ENCODE peak calls at places on chromosome 16, in seven cellular contexts. O is ascending aorta; G is CD8-positive, alpha-beta memory T cell; S is SK-N-SH; A is lower lobe of right lung; B is K562; H is body of pancreas. V is an unnamed sample. For H3K9me3 and H3K4me1, the result is how much of the 10 kb centered on the place peaks cover.

GRCh38 chr16:364091-364490 is 6.2 kb downstream of the MRPL28 start:
- DNase-seq in A (no peak), G (no peak), H (no peak), O (no peak), S (peak), B (no peak), V (no peak)

GRCh38 chr16:79053577-79053976 is 547.0 kb downstream of the MAF start:
- DNase-seq in B (no peak), A (no peak), G (no peak), S (no peak), O (no peak), H (no peak), V (no peak)

GRCh38 chr16:58264961-58265479 is 29.8 kb downstream of the PRSS54 start:
- DNase-seq in O (no peak), G (no peak), B (peak), H (no peak), A (no peak), S (peak), V (no peak)

GRCh38 chr16:87658564-87659225 is 56.4 kb downstream of the JPH3 start:
- DNase-seq in H (no peak), B (no peak), G (no peak), S (no peak), O (no peak), A (no peak), V (no peak)

GRCh38 chr16:47965439-47965838 is 190.4 kb downstream of the ABCC12 start:
- DNase-seq in O (no peak), H (no peak), G (no peak), A (no peak), S (no peak), B (no peak), V (no peak)

GRCh38 chr16:84647830-84648594 is at the start of gene KLHL36:
- DNase-seq in A (peak), H (peak), S (peak), G (peak), B (peak), O (no peak), V (peak)

GRCh38 chr16:15518412-15519351 is 84.3 kb downstream of the BMERB1 start:
- DNase-seq in H (peak), O (no peak), A (no peak), S (no peak), B (no peak), G (no peak), V (peak)

GRCh38 chr16:72788269-72788809 is 259.6 kb downstream of the ZFHX3 start:
- DNase-seq in A (peak), H (no peak), O (no peak), S (no peak), B (no peak), G (peak), V (no peak)

GRCh38 chr16:58127634-58128033 is 1.5 kb downstream of the CFAP20 start:
- DNase-seq in O (no peak), G (peak), B (no peak), H (no peak), A (no peak), S (no peak), V (no peak)

GRCh38 chr16:17273142-17273561 is 197.6 kb downstream of the XYLT1 start:
- DNase-seq in A (no peak), S (no peak), G (no peak), H (no peak), B (no peak), O (no peak), V (no peak)

GRCh38 chr16:11142951-11143740 is 112.9 kb downstream of the SOCS1 start:
- DNase-seq in H (no peak), B (no peak), A (no peak), O (no peak), G (no peak), S (no peak), V (no peak)

GRCh38 chr16:57266531-57267268 is 17.8 kb downstream of the PLLP start:
- DNase-seq in A (no peak), H (peak), S (peak), O (no peak), G (peak), B (peak), V (no peak)

GRCh38 chr16:66036775-66037715 is 329.4 kb upstream of the CDH5 start:
- DNase-seq in S (no peak), G (no peak), O (no peak), B (no peak), A (no peak), H (no peak), V (no peak)

GRCh38 chr16:84109598-84110325 is 7.0 kb downstream of the MBTPS1 start:
- DNase-seq in G (no peak), S (no peak), A (no peak), H (no peak), O (no peak), B (no peak), V (no peak)

GRCh38 chr16:18969050-18969854 is 14.5 kb upstream of the TMC7 start:
- DNase-seq in S (peak), H (peak), A (peak), O (peak), G (peak), B (peak), V (peak)

GRCh38 chr16:69477546-69477945 is 53.1 kb downstream of the CYB5B start:
- DNase-seq in B (no peak), S (no peak), O (no peak), H (no peak), A (no peak), G (no peak), V (no peak)

GRCh38 chr16:89256651-89257254 is 39.2 kb downstream of the ZNF778 start:
- DNase-seq in G (peak), H (peak), O (no peak), S (peak), B (no peak), A (peak), V (peak)

GRCh38 chr16:59604331-59604730 is 870.2 kb upstream of the GOT2 start:
- DNase-seq in A (no peak), G (no peak), B (no peak), H (no peak), S (no peak), O (no peak), V (no peak)

GRCh38 chr16:19746561-19746960 is 28.5 kb downstream of the IQCK start:
- DNase-seq in S (peak), B (no peak), G (no peak), H (no peak), A (no peak), O (no peak), V (no peak)

DNA sequence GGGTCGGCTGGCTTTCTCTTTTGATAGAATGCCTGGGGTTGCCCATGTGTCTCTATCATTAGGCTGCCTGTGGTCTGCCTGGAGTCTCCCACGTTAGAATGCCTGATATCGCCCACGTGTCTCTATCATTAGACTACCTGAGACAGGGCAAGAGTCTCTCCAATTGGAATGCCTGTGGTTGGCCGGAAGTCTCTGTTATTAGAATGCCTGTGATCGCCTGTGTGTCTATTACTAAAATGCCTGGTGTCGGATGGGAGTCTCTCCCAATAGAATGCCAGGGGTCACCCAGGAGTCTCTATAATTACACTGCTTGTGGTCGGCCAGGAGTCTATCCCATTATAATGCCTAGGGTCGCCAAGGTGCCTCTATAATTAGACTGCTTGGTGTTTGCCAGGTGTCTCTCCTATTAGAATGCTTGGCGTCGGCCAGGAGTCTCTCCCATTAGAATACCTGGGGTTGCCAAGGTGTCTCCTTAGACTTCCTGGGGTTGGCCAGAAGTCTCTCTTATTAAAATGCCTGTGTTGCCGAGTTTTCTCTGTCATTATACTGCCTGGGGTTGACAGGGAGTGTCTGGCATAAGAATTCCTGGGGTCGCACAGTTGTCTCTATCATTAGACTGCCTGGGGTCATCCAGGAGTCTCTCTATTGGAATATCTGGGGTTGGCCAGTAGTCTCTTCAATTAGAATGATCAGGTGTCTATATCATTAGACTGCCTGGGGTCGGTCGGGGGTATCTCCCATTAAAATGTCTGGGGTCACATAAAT is 2272.8 kb downstream of the TP53TG3F start:
- DNase-seq in H (no peak), G (no peak), A (no peak), O (no peak), B (no peak), S (no peak), V (no peak)
- H3K9me3 ChIP-seq in H (under half), G (under half), A (under half), O (under half), B (under half), S (under half), V (under half)

DNA sequence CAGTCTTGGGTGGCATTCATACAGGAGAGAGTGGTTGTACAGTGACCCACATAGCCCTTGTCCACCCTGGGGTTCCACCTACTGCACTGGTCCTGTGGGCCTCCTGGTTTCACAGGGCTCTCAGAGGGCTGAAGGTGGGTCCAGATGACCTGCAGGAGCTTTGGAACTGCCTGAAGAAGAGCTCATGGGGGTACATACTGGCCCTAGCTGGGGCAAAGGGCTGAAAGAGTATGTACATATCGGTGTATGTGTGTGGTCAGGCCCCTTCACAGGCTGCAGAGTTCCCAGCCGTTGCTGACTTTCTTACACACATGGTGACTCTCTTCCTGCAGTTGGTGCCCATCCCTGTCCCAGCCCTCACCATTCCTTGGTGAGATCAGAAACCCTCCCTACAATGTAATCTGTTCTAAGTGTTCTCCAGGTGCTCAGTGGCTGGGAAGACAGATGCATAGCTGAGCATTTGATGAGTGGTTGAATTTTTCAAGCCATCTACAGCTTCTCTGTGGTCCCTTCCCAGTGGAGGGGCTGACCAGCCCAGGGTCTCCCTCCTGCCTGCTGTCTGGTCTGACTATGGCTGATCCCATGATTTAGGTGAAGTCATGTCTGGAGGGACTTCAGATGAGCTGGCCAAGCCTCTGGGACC is 2.5 kb upstream of the NFATC3 start:
- DNase-seq in A (no peak), G (no peak), O (no peak), B (no peak), H (no peak), S (no peak), V (no peak)
- H3K4me1 ChIP-seq in A (half or more), G (half or more), O (under half), B (half or more), H (under half), S (under half), V (under half)

DNA sequence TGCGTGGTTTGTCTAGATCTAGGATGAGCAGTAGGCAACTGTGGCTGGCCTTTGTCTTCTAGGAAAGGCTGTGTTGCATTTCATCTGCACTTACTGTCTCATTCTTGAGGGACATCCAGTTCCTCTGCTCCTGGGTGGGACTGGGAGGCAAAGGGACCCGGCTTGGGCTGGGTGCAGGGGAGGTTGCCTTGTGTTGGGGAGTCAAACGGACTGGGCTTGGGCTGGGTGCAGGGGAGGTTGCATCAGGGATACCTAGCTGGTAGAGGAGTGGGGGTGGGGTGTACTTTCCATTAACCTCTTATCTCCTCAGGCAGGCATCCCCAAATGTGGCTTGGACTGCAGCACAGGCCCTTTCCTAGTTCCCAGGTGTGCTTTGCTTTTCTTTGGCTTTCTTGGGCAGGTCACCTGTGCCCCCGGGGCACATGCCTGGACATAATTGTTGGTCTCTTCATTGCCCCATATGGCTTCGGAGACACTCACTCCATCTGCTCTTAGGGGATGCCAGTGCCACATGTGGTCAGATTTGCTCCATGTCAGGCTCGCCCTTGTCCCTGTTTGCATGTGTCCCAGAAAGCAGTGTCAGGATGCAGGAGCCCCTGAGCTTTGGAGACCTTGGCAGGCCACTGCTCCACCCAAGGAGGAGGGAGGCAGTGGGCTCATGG is 1682.9 kb downstream of the TP53TG3F start:
- DNase-seq in B (no peak), O (no peak), G (no peak), S (no peak), A (no peak), H (no peak), V (no peak)
- H3K9me3 ChIP-seq in B (under half), O (under half), G (under half), S (under half), A (under half), H (under half), V (under half)

GRCh38 chr16:8890549-8890921 is 8.4 kb downstream of the LITAFD start:
- DNase-seq in G (no peak), H (no peak), S (no peak), B (no peak), O (no peak), A (peak), V (no peak)
- H3K4me1 ChIP-seq in G (under half), H (under half), S (under half), B (under half), O (under half), A (under half), V (under half)

GRCh38 chr16:3321802-3322201 is 16.5 kb downstream of the ZNF75A start:
- DNase-seq in O (no peak), H (no peak), A (no peak), S (no peak), G (no peak), B (no peak), V (no peak)

GRCh38 chr16:3311496-3311895 is 6.2 kb downstream of the ZNF75A start:
- DNase-seq in A (no peak), O (no peak), H (no peak), G (no peak), S (no peak), B (no peak), V (no peak)

DNA sequence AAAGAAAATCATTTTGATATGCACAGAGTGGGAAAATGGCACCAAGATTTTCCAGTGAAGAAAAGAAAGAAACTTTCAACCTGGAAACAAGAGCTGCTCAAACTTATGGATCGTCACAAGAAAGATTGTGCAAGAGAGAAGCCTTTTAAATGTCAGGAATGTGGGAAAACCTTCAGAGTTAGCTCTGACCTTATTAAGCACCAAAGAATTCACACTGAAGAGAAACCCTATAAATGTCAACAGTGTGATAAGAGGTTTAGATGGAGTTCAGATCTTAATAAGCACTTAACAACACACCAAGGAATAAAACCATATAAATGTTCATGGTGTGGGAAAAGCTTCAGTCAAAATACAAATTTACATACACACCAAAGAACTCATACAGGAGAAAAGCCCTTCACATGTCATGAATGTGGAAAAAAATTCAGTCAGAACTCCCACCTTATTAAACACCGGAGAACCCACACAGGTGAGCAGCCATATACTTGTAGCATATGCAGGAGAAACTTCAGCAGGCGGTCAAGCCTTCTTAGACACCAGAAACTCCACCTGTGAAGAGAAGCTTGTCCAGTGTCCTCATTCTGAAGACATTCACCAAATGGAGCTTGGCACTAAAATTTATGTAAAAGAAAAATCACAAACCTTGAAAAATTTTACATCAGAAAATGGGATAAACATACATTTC is 12.2 kb downstream of the ZNF75A start:
- DNase-seq in H (no peak), B (no peak), G (no peak), O (no peak), A (no peak), S (no peak), V (no peak)
- H3K9me3 ChIP-seq in H (under half), B (under half), G (half or more), O (half or more), A (half or more), S (under half), V (half or more)

GRCh38 chr16:23120562-23120961 is 28.7 kb downstream of the USP31 start:
- DNase-seq in H (no peak), O (no peak), B (no peak), G (no peak), S (no peak), A (no peak), V (no peak)
- H3K4me1 ChIP-seq in H (under half), O (under half), B (under half), G (under half), S (under half), A (under half), V (under half)

V was measured in ovary.